ENCODE peak calls at places on chromosome 13, in seven cellular contexts. N is HL-60, X is suprapubic skin, F is SK-N-SH, M is endothelial cell of umbilical vein, E is GM23338, T is H1. C is an unnamed sample.

GRCh38 chr13:53201454-53202225 is 173.0 kb downstream of the OLFM4 start:
- DNase-seq in N (no peak), X (no peak), F (peak), M (no peak), E (peak), T (peak), C (no peak)

GRCh38 chr13:100491164-100491847 is 97.3 kb downstream of the GGACT start:
- DNase-seq in N (peak), X (no peak), F (no peak), M (peak), E (no peak), T (no peak), C (no peak)

GRCh38 chr13:110535526-110535925 is 26.0 kb downstream of the RAB20 start:
- DNase-seq in N (no peak), X (no peak), F (no peak), M (no peak), E (no peak), T (no peak), C (no peak)

GRCh38 chr13:106340249-106340648 is 195.2 kb downstream of the EFNB2 start:
- DNase-seq in N (no peak), X (no peak), F (no peak), M (no peak), E (no peak), T (no peak), C (no peak)

GRCh38 chr13:70985371-70985770 is 877.1 kb upstream of the KLHL1 start:
- DNase-seq in N (no peak), X (no peak), F (no peak), M (no peak), E (no peak), T (no peak), C (peak)

GRCh38 chr13:101451641-101452040 is 834 bp upstream of the ITGBL1 start:
- DNase-seq in N (no peak), X (no peak), F (no peak), M (no peak), E (no peak), T (no peak), C (no peak)

GRCh38 chr13:110471833-110472162 is 89.7 kb downstream of the RAB20 start:
- DNase-seq in N (peak), X (no peak), F (no peak), M (no peak), E (no peak), T (no peak), C (no peak)

GRCh38 chr13:19085876-19086275 is 95.7 kb downstream of the TUBA3C start:
- DNase-seq in N (no peak), X (no peak), F (no peak), M (no peak), E (no peak), T (no peak), C (no peak)

GRCh38 chr13:40974460-40975407 is 44.4 kb downstream of the ELF1 start:
- DNase-seq in N (peak), X (no peak), F (no peak), M (peak), E (peak), T (no peak), C (no peak)

GRCh38 chr13:98677398-98677797 is 75.1 kb downstream of the SLC15A1 start:
- DNase-seq in N (no peak), X (no peak), F (no peak), M (no peak), E (no peak), T (no peak), C (no peak)

GRCh38 chr13:40205771-40206240 is 460.6 kb downstream of the FOXO1 start:
- DNase-seq in N (no peak), X (no peak), F (no peak), M (peak), E (no peak), T (no peak), C (no peak)

GRCh38 chr13:73365240-73365639 is 306.4 kb downstream of the KLF5 start:
- DNase-seq in N (no peak), X (no peak), F (no peak), M (no peak), E (no peak), T (no peak), C (no peak)

GRCh38 chr13:101736551-101736950 is 284.1 kb downstream of the ITGBL1 start:
- DNase-seq in N (no peak), X (no peak), F (no peak), M (no peak), E (no peak), T (no peak), C (no peak)

GRCh38 chr13:36395280-36395679 is 37.0 kb upstream of the CCNA1 start:
- DNase-seq in N (no peak), X (no peak), F (peak), M (peak), E (peak), T (no peak), C (no peak)

GRCh38 chr13:29861694-29862110 is 11.3 kb upstream of the UBL3 start:
- DNase-seq in N (no peak), X (no peak), F (no peak), M (no peak), E (no peak), T (no peak), C (no peak)

GRCh38 chr13:76717092-76717491 is 169.1 kb downstream of the KCTD12 start:
- DNase-seq in N (no peak), X (no peak), F (peak), M (no peak), E (no peak), T (no peak), C (no peak)

GRCh38 chr13:101289764-101290163 is 126.5 kb downstream of the NALCN start:
- DNase-seq in N (no peak), X (no peak), F (peak), M (peak), E (peak), T (peak), C (no peak)

GRCh38 chr13:48908381-48909087 is 67.2 kb upstream of the FNDC3A start:
- DNase-seq in N (no peak), X (no peak), F (no peak), M (no peak), E (no peak), T (no peak), C (no peak)

GRCh38 chr13:21234537-21234936 is 58.1 kb downstream of the MRPL57 start:
- DNase-seq in N (no peak), X (no peak), F (peak), M (no peak), E (no peak), T (no peak), C (peak)

GRCh38 chr13:99808786-99809185 is 162.8 kb downstream of the ZIC5 start:
- DNase-seq in N (no peak), X (no peak), F (no peak), M (no peak), E (no peak), T (no peak), C (no peak)

GRCh38 chr13:77042566-77043177 is 15.7 kb upstream of the FBXL3 start:
- DNase-seq in N (no peak), X (no peak), F (no peak), M (no peak), E (no peak), T (no peak), C (no peak)

GRCh38 chr13:99467764-99468163 is 33.5 kb upstream of the TM9SF2 start:
- DNase-seq in N (no peak), X (no peak), F (no peak), M (no peak), E (no peak), T (no peak), C (no peak)

GRCh38 chr13:61727714-61728275 is 312.1 kb upstream of the PCDH20 start:
- DNase-seq in N (no peak), X (no peak), F (no peak), M (no peak), E (no peak), T (no peak), C (no peak)

GRCh38 chr13:74796126-74796643 is 662.0 kb upstream of the KLF12 start:
- DNase-seq in N (no peak), X (no peak), F (no peak), M (no peak), E (no peak), T (no peak), C (no peak)

GRCh38 chr13:20711301-20712044 is 8.0 kb downstream of the IL17D start:
- DNase-seq in N (no peak), X (no peak), F (no peak), M (no peak), E (peak), T (peak), C (no peak)

GRCh38 chr13:49791753-49792549 is 531 bp downstream of the KPNA3 start:
- DNase-seq in N (peak), X (peak), F (no peak), M (no peak), E (peak), T (peak), C (no peak)

GRCh38 chr13:77918391-77919261 is at the start of gene EDNRB:
- DNase-seq in N (no peak), X (peak), F (peak), M (peak), E (peak), T (peak), C (no peak)

GRCh38 chr13:74966814-74967213 is 515.2 kb downstream of the TBC1D4 start:
- DNase-seq in N (no peak), X (no peak), F (peak), M (peak), E (no peak), T (no peak), C (no peak)

GRCh38 chr13:100436099-100436498 is 152.5 kb downstream of the GGACT start:
- DNase-seq in N (no peak), X (no peak), F (no peak), M (no peak), E (no peak), T (no peak), C (no peak)

GRCh38 chr13:71218960-71219359 is 648.0 kb downstream of the DACH1 start:
- DNase-seq in N (no peak), X (no peak), F (peak), M (peak), E (peak), T (no peak), C (no peak)

GRCh38 chr13:61531383-61532065 is 115.9 kb upstream of the PCDH20 start:
- DNase-seq in N (peak), X (no peak), F (no peak), M (no peak), E (no peak), T (no peak), C (no peak)

GRCh38 chr13:54852831-54853230 is 1824.2 kb downstream of the OLFM4 start:
- DNase-seq in N (peak), X (no peak), F (no peak), M (no peak), E (no peak), T (no peak), C (no peak)

GRCh38 chr13:112376050-112376681 is at the start of gene SPACA7:
- DNase-seq in N (no peak), X (no peak), F (no peak), M (no peak), E (no peak), T (no peak), C (peak)

GRCh38 chr13:31588923-31589322 is 150.4 kb upstream of the RXFP2 start:
- DNase-seq in N (no peak), X (no peak), F (no peak), M (no peak), E (no peak), T (no peak), C (peak)

GRCh38 chr13:38664920-38665319 is 22.0 kb upstream of the FREM2 start:
- DNase-seq in N (no peak), X (no peak), F (no peak), M (no peak), E (no peak), T (no peak), C (no peak)

GRCh38 chr13:24269803-24270202 is 39.6 kb upstream of the C1QTNF9 start:
- DNase-seq in N (no peak), X (no peak), F (no peak), M (no peak), E (no peak), T (no peak), C (no peak)

GRCh38 chr13:24272452-24273161 is 36.8 kb upstream of the C1QTNF9 start:
- DNase-seq in N (no peak), X (no peak), F (peak), M (no peak), E (no peak), T (no peak), C (peak)

GRCh38 chr13:24271231-24271610 is 38.2 kb upstream of the C1QTNF9 start:
- DNase-seq in N (no peak), X (no peak), F (no peak), M (no peak), E (no peak), T (no peak), C (no peak)

GRCh38 chr13:24271611-24272451 is 37.5 kb upstream of the C1QTNF9 start:
- DNase-seq in N (no peak), X (no peak), F (peak), M (peak), E (no peak), T (no peak), C (peak)

GRCh38 chr13:24270639-24271131 is 38.7 kb upstream of the C1QTNF9 start:
- DNase-seq in N (no peak), X (no peak), F (peak), M (peak), E (peak), T (no peak), C (no peak)
- TF ChIP-seq POLR2AphosphoS5 in N (no peak), X (no peak), F (no peak), M (no peak), E (no peak), T (no peak), C (peak)

DNA sequence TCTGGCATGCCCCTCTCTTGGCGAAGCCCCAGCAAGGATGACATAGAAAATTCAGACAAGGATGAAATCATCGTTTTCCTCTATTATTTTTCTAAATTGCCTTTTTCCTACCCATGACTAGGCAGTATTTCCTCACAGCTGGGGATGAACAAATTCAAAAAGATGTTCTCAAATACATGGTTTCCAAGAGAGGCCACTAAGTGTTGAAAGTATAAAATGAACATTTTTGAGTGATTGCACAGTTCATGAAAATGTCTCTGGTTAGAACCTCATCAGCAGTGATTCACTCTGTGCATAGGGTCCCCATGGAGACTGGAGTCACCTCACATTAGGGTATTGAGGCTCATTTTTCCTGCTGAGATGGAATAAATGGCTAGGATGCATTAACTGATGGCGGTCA is 373.7 kb downstream of the DNAJC15 start:
- DNase-seq in N (no peak), X (no peak), F (no peak), M (no peak), E (no peak), T (no peak), C (no peak)
- TF ChIP-seq POLR2AphosphoS5 in N (no peak), X (no peak), F (no peak), M (no peak), E (no peak), T (no peak), C (no peak)

DNA sequence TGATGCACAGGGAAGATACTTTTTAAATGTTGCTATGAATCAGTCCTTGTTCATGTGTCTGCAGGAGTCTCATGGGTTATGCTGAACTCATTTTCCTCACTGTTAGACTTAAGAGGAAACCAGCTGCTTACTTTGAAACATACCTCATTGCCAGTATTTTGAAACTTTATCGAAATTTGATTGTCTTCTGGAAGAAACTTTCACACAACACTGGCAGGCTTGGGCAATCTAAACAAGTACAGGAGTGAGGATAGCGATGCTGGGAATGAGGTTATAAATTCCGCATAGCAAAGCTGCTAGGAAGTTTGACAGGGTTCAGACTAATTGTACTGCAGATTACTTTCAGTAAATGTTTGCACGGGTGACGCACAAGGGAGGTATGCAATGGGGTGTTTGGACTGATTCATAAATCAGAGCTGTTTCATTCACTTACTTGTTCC is 245.7 kb downstream of the DNAJC15 start:
- DNase-seq in N (no peak), X (no peak), F (no peak), M (peak), E (no peak), T (no peak), C (peak)
- TF ChIP-seq POLR2AphosphoS5 in N (no peak), X (no peak), F (peak), M (peak), E (no peak), T (no peak), C (peak)

GRCh38 chr13:94342436-94343242 is 136.8 kb downstream of the DCT start:
- DNase-seq in N (no peak), X (no peak), F (no peak), M (no peak), E (no peak), T (no peak), C (peak)

GRCh38 chr13:94346261-94347019 is 133.0 kb downstream of the DCT start:
- DNase-seq in N (no peak), X (no peak), F (no peak), M (no peak), E (no peak), T (no peak), C (no peak)

GRCh38 chr13:94345374-94346195 is 133.9 kb downstream of the DCT start:
- DNase-seq in N (no peak), X (no peak), F (peak), M (peak), E (no peak), T (no peak), C (no peak)

GRCh38 chr13:94343243-94343585 is 136.3 kb downstream of the DCT start:
- DNase-seq in N (no peak), X (no peak), F (no peak), M (no peak), E (no peak), T (no peak), C (peak)

DNA sequence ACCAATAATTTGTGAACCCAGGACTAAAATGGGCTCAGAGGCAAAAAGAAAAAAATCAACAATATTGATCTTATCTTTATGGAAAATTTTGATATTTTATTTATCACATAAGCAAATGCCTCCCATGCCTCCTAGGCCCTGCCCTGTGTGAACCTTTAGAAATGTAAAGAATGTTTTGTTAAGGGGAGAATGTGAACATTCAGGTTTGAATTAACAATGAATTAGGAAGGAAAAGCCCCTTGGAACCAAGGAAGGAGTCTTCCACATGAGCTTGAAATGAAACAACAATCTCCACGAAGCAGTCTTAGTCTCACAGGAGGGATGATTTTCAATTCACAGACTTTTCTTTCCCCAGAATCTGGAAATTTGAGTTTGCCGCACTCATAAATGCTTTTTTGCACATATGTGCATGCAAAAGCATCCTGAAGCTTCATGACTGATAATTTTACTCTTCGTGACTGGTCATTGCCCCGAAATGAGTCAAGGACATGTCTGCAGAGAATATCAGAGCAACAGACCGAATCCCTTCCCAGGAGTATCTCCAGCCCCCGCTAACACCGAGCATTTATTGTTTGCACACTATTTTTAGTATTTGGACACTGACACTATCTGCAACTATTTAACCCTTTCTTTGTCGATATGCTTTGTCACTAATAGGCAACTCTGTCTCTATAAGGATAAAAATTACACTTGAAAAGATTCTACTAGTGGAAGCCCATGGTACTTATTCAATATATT is 135.2 kb downstream of the DCT start:
- DNase-seq in N (no peak), X (no peak), F (no peak), M (peak), E (peak), T (no peak), C (peak)
- TF ChIP-seq POLR2AphosphoS5 in N (no peak), X (no peak), F (no peak), M (no peak), E (no peak), T (no peak), C (no peak)

DNA sequence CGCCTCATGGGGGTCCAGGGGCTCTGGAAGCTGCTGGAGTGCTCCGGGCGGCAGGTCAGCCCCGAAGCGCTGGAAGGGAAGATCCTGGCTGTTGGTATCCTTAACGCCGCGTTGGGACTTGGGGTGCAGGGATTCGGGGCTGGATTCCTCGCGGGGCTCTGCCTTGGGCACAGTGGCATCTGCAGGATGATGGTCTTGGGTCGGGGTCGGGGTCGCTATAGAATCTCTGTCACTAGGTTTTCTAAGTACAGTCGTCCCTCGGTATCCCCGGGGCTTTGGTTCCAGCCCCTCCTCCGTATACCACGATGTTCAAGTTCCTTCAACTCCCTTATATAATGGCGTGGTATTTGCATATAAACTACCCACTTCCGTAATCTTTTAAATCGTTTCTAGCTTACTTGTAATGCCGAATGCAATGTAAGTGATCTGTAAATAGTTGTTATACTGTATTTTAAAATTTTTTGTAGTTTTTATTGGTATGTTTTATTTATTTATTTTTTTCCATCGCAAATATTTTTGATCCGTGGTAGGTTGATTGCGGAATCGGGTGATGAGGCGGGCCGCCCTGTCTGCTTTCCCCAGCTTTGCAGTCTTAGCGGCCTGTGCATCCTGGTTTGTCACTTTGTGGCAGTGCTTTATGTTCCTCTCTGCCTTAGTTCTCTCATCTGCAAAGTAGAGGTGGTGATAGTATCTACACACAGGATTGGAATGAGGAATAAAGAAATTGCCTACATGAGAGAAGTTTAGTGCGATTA is 606 bp downstream of the ERCC5 start:
- DNase-seq in N (no peak), X (peak), F (peak), M (peak), E (peak), T (no peak), C (no peak)
- TF ChIP-seq POLR2AphosphoS5 in N (no peak), X (no peak), F (no peak), M (no peak), E (no peak), T (no peak), C (no peak)